ENCODE peak calls at places on chromosome 1, in four cellular contexts. N, Q, G and B are unnamed samples.

GRCh38 chr1:52472384-52472783 is 68.0 kb downstream of the PRPF38A start:
- DNase-seq in N (no peak), Q (no peak), G (no peak), B (no peak)

GRCh38 chr1:219810451-219810850 is 117.9 kb downstream of the SLC30A10 start:
- DNase-seq in N (no peak), Q (no peak), G (no peak), B (no peak)

GRCh38 chr1:157932082-157932481 is 61.4 kb upstream of the KIRREL1 start:
- DNase-seq in N (no peak), Q (no peak), G (no peak), B (no peak)

GRCh38 chr1:232982238-232982944 is 32.0 kb downstream of the NTPCR start:
- DNase-seq in N (no peak), Q (no peak), G (no peak), B (no peak)

GRCh38 chr1:154550070-154550469 is 8.4 kb downstream of the UBE2Q1 start:
- DNase-seq in N (no peak), Q (no peak), G (no peak), B (no peak)

GRCh38 chr1:48530727-48531351 is 58.8 kb upstream of the SPATA6 start:
- DNase-seq in N (no peak), Q (no peak), G (peak; percentile 78), B (no peak)

GRCh38 chr1:16048573-16049189 is 5.1 kb downstream of the CLCNKB start:
- DNase-seq in N (peak; percentile 77), Q (no peak), G (peak; percentile 44), B (no peak)

GRCh38 chr1:234726359-234726836 is 116.4 kb upstream of the IRF2BP2 start:
- DNase-seq in N (peak; percentile 43), Q (no peak), G (no peak), B (peak; percentile 36)

GRCh38 chr1:153985984-153986761 is at the start of gene RAB13:
- DNase-seq in N (peak; percentile 87), Q (no peak), G (peak; percentile 89), B (peak; percentile 78)

GRCh38 chr1:201525196-201525778 is 13.6 kb upstream of the NAV1 start:
- DNase-seq in N (no peak), Q (no peak), G (no peak), B (no peak)

GRCh38 chr1:186188004-186188539 is 187.0 kb downstream of the TPR start:
- DNase-seq in N (no peak), Q (no peak), G (no peak), B (no peak)

GRCh38 chr1:36203554-36204346 is 20.5 kb upstream of the THRAP3 start:
- DNase-seq in N (peak; percentile 35), Q (no peak), G (peak; percentile 21), B (no peak)

GRCh38 chr1:165854101-165854845 is 26.9 kb downstream of the UCK2 start:
- DNase-seq in N (no peak), Q (no peak), G (no peak), B (no peak)

GRCh38 chr1:6962956-6963915 is 178.0 kb downstream of the CAMTA1 start:
- DNase-seq in N (peak; percentile 62), Q (peak; percentile 24), G (peak; percentile 80), B (peak; percentile 31)

GRCh38 chr1:32744063-32744410 is 41.5 kb upstream of the SYNC start:
- DNase-seq in N (no peak), Q (no peak), G (no peak), B (no peak)

GRCh38 chr1:198178615-198179014 is 21.8 kb downstream of the NEK7 start:
- DNase-seq in N (no peak), Q (no peak), G (no peak), B (no peak)

GRCh38 chr1:183227382-183227781 is 41.3 kb downstream of the LAMC2 start:
- DNase-seq in N (no peak), Q (no peak), G (no peak), B (no peak)

GRCh38 chr1:231927431-231927830 is 300.8 kb downstream of the DISC1 start:
- DNase-seq in N (no peak), Q (no peak), G (no peak), B (no peak)

GRCh38 chr1:34736711-34737110 is 18.1 kb upstream of the GJB5 start:
- DNase-seq in N (no peak), Q (no peak), G (no peak), B (no peak)

GRCh38 chr1:3170566-3171453 is 101.8 kb downstream of the PRDM16 start:
- DNase-seq in N (peak; percentile 88), Q (no peak), G (peak; percentile 63), B (peak; percentile 31)
- TF ChIP-seq POLR2A in N (peak; percentile 10), Q (no peak), G (no peak), B (peak; percentile 39)

GRCh38 chr1:20399606-20400180 is 86.3 kb downstream of the CAMK2N1 start:
- DNase-seq in N (no peak), Q (no peak), G (no peak), B (no peak)
- H3K27ac ChIP-seq in N (no peak overlapping the region), Q (no peak overlapping the region), G (no peak overlapping the region), B (no peak overlapping the region)

DNA sequence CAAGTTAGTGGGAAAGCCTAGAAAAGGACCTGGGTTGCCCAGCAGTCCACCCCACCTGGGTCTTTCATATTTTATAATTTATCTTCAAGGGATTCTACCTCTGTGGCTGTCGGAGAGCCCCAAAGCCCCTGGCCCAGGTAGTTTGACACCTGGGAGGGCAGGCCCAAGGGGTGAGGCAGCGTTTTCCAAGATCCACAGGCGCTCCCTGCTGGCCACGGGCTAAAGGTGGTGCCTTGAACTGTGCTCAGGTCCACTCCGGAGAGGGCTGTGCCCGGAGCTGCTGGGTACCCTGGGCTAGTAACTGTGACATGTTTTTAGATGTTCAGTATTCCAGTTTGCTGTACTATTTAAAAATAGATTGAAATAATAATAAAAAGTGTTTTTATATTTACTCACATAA is 37.2 kb upstream of the CRNN start:
- DNase-seq in N (no peak), Q (no peak), G (no peak), B (no peak)
- TF ChIP-seq CTCF in N (no peak), Q (peak; percentile 7), G (no peak), B (no peak)

GRCh38 chr1:11058595-11059165 is 1.1 kb downstream of the SRM start:
- DNase-seq in N (no peak), Q (no peak), G (peak; percentile 31), B (no peak)

GRCh38 chr1:11058026-11058425 is 1.8 kb downstream of the SRM start:
- DNase-seq in N (no peak), Q (no peak), G (no peak), B (no peak)

GRCh38 chr1:11061652-11062365 is 2.0 kb upstream of the SRM start:
- DNase-seq in N (no peak), Q (no peak), G (no peak), B (no peak)

GRCh38 chr1:11059166-11059989 is 440 bp downstream of the SRM start:
- DNase-seq in N (no peak), Q (no peak), G (peak; percentile 21), B (no peak)

GRCh38 chr1:11059990-11060948 is at the start of gene SRM:
- DNase-seq in N (peak; percentile 89), Q (peak; percentile 40), G (peak; percentile 93), B (peak; percentile 80)
- TF ChIP-seq POLR2A in N (peak; percentile 48), Q (peak; percentile 82), G (peak; percentile 60), B (peak; percentile 85)